ENCODE peak calls at places on chromosomes 4 and X, in ten cellular contexts. G is lower lobe of right lung, V is heart left ventricle, U is ascending aorta, L is progenitor cell of endocrine pancreas, X is testis, F is endothelial cell of umbilical vein, N is adrenal gland, H is AG04449, Y is neural crest cell. W is an unnamed sample.

GRCh38 chr4:166422475-166422874 is 549.4 kb downstream of the TLL1 start:
- DNase-seq in U (no peak), X (no peak), L (no peak), Y (no peak), H (peak; percentile 57), G (no peak), V (no peak), F (peak; percentile 7), N (no peak), W (no peak)

GRCh38 chrX:65488496-65488895 is 46.1 kb downstream of the LAS1L start:
- DNase-seq in G (no peak), L (no peak), H (no peak), V (no peak), X (no peak), U (no peak), Y (no peak), F (no peak), N (no peak), W (no peak)

GRCh38 chr4:77203380-77204197 is 46.6 kb downstream of the CCNG2 start:
- DNase-seq in X (peak; percentile 75), Y (peak; percentile 75), G (no peak), H (peak; percentile 23), F (peak; percentile 77), V (peak; percentile 48), U (peak; percentile 81), N (peak; percentile 68), L (peak; percentile 54), W (peak; percentile 67)

GRCh38 chrX:22095306-22095705 is 63.2 kb downstream of the PHEX start:
- DNase-seq in L (no peak), G (no peak), V (peak; percentile 42), N (no peak), H (no peak), X (peak; percentile 21), U (no peak), F (no peak), Y (no peak), W (no peak)

GRCh38 chrX:39491548-39492297 is 606.0 kb downstream of the BCOR start:
- DNase-seq in H (no peak), U (no peak), G (no peak), L (no peak), N (no peak), V (no peak), F (no peak), X (no peak), Y (no peak), W (peak; percentile 53)

GRCh38 chr4:114752404-114752803 is 153.8 kb downstream of the UGT8 start:
- DNase-seq in V (no peak), F (no peak), Y (no peak), U (no peak), X (no peak), G (no peak), N (no peak), L (no peak), H (no peak), W (no peak)

GRCh38 chr4:77076889-77077635 is 1.3 kb upstream of the CCNI start:
- DNase-seq in F (no peak), X (no peak), U (no peak), Y (no peak), G (no peak), H (no peak), V (no peak), L (no peak), N (no peak), W (no peak)

GRCh38 chr4:142203505-142203904 is 567.1 kb downstream of the IL15 start:
- DNase-seq in F (peak; percentile 46), Y (no peak), G (no peak), X (no peak), V (no peak), N (no peak), L (no peak), H (no peak), U (no peak), W (no peak)

GRCh38 chrX:50475208-50475607 is 4.6 kb upstream of the DGKK start:
- DNase-seq in Y (no peak), V (no peak), F (no peak), N (no peak), L (no peak), H (no peak), X (no peak), G (no peak), U (no peak), W (no peak)

GRCh38 chr4:145435646-145436045 is 46.0 kb upstream of the SMAD1 start:
- DNase-seq in H (no peak), V (no peak), F (no peak), G (no peak), X (no peak), N (no peak), U (no peak), Y (no peak), L (no peak), W (no peak)

DNA sequence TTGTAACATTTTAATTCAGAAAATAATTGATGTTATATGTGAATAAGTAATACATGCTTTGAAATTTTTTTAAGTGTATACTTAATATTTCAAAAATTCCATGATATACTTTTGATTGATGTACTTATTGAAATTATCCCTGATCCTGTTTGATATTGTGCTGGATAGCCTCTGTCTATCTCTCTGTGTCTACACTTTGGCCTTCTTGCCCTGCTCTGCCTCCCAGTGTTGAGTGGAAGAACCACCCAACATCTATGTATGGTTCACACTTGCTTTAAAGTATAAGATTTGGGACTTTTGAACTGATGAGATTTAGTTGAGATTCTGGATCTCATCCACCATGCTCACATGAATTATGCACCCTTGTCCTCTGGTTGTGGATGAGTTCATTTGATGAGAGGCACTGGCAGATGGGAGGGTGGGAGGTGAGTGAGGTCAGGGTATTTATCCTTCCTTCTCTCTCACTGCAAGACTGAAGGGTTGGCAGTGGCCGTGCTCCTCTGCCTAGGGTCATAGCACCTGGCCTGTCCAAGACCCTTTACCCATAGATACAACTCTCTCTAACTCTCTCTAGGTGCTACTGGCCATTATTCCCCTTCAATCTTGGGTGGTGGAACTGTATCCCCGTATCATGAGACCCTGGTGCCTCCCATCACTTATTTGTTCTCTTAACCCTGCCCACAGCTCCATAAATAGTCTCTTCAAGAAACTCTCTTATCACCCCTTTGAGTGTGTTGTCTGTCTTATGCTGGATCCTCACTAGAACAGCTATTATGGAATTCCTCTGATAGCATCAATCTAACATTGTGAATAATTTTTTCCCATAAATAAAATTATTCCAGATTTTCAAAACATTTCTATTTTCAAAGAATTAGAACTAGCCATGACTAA is 75.2 kb downstream of the CORIN start:
- DNase-seq in Y (no peak), U (no peak), L (no peak), N (no peak), X (no peak), G (no peak), F (no peak), V (no peak), H (no peak), W (no peak)
- TF ChIP-seq CTCF in Y (no peak), U (no peak), L (no peak), N (no peak), X (no peak), G (no peak), F (no peak), V (no peak), H (no peak), W (no peak)

GRCh38 chrX:115895678-115896329 is 274.7 kb upstream of the AGTR2 start:
- DNase-seq in G (no peak), X (no peak), N (no peak), V (no peak), Y (no peak), H (no peak), U (no peak), L (no peak), F (no peak), W (no peak)

GRCh38 chrX:115896362-115896761 is 274.2 kb upstream of the AGTR2 start:
- DNase-seq in X (no peak), U (no peak), N (no peak), V (no peak), F (no peak), Y (no peak), G (no peak), H (no peak), L (no peak), W (no peak)

GRCh38 chrX:115892787-115893671 is 277.5 kb upstream of the AGTR2 start:
- DNase-seq in H (no peak), N (peak; percentile 73), F (no peak), Y (no peak), U (peak; percentile 74), V (peak; percentile 60), X (no peak), L (no peak), G (no peak), W (no peak)

GRCh38 chrX:115892056-115892708 is 278.4 kb upstream of the AGTR2 start:
- DNase-seq in X (no peak), Y (no peak), U (no peak), G (no peak), V (no peak), F (no peak), L (no peak), N (no peak), H (no peak), W (no peak)

DNA sequence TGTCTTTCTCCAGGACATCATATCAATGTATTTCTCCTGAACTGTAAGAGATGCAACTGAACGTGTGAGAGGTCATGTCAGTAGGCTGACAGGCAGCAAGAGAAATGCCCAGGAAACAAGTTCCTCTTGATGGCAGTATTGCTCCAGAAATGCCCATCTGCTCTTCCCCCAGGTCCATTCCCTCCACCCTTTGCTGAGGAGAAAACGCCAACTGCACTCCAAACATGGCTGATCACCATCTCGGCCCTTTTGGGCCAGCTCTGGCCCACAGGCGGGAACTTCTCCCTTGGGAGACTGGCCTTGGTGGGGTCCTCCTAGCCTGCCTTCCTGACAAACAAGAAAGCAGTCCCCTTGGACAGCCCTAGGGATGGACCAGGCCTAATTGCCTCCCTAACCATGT is 276.5 kb upstream of the AGTR2 start:
- DNase-seq in U (peak; percentile 65), F (no peak), Y (no peak), L (no peak), V (no peak), N (peak; percentile 55), H (no peak), G (no peak), X (no peak), W (no peak)
- TF ChIP-seq CTCF in U (peak; percentile 49), F (no peak), Y (peak; percentile 20), L (peak; percentile 11), V (no peak), N (peak; percentile 34), H (no peak), G (no peak), X (no peak), W (no peak)

GRCh38 chr4:25939330-25939729 is 25.3 kb downstream of the SMIM20 start:
- DNase-seq in G (no peak), H (no peak), F (no peak), L (no peak), Y (no peak), U (no peak), X (no peak), N (no peak), V (no peak), W (no peak)
- TF ChIP-seq CTCF in G (no peak), H (no peak), F (no peak), L (no peak), Y (no peak), U (no peak), X (no peak), N (peak; percentile 9), V (no peak), W (no peak)

DNA sequence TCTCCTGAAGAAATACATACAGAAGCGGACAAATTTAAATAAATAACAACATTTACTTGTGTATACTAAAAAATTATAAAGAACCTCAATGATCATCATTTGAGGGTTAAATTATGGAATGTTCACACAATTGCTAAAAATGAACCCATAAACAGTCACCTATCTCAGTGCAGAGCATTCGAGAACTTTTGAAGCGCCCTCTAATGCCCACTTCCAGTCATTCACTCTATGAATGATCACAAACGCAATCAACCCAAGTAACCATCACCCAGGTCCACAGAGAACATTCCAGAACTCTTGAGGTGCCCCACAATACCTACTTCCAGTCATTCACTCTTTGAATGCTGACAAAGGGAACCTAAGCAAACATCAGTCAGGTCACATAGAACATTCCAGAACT is 103.5 kb upstream of the PLAC1 start:
- DNase-seq in G (no peak), N (no peak), H (no peak), L (no peak), X (no peak), V (no peak), F (no peak), Y (no peak), U (no peak), W (no peak)
- TF ChIP-seq CTCF in G (peak; percentile 32), N (peak; percentile 38), H (no peak), L (peak; percentile 33), X (no peak), V (no peak), F (peak; percentile 18), Y (peak; percentile 44), U (peak; percentile 36), W (no peak)